ENCODE peak calls at places on chromosomes 1 and 21, in eight cellular contexts. F is fibroblast of villous mesenchyme, I is fibroblast of the aortic adventitia, G is sigmoid colon, S is uterus, E is AG04450, D is IMR-90, W is fibroblast of lung. M is an unnamed sample.
A peak's percentile ranks its signal among the peaks of the same experiment; 100 is the strongest.

GRCh38 chr1:226946841-226947240 is 6.7 kb downstream of the COQ8A start:
- DNase-seq in S (no peak), G (no peak), I (no peak), F (no peak), D (peak; percentile 20), E (no peak), W (no peak), M (no peak)

GRCh38 chr1:77680173-77680572 is 2.3 kb downstream of the ZZZ3 start:
- DNase-seq in S (no peak), F (peak; percentile 18), G (no peak), W (no peak), D (no peak), E (no peak), I (no peak), M (no peak)

GRCh38 chr1:116375165-116375883 is 2.3 kb downstream of the ATP1A1 start:
- DNase-seq in D (no peak), S (no peak), F (peak; percentile 62), G (no peak), I (no peak), W (no peak), E (no peak), M (no peak)

GRCh38 chr1:112744019-112744578 is 29.0 kb upstream of the PPM1J start:
- DNase-seq in E (no peak), F (peak; percentile 53), S (peak; percentile 26), W (peak; percentile 61), I (peak; percentile 38), D (peak; percentile 50), G (no peak), M (peak; percentile 63)

GRCh38 chr1:33088119-33088906 is 7.4 kb downstream of the AZIN2 start:
- DNase-seq in D (peak; percentile 34), W (peak; percentile 33), I (no peak), E (no peak), S (no peak), G (no peak), F (no peak), M (no peak)

GRCh38 chr1:18651727-18652126 is 21.1 kb downstream of the PAX7 start:
- DNase-seq in I (no peak), S (no peak), G (no peak), E (no peak), F (no peak), W (no peak), D (no peak), M (no peak)

GRCh38 chr1:231139659-231140650 is 21.9 kb upstream of the TRIM67 start:
- DNase-seq in I (peak; percentile 94), E (peak; percentile 75), G (no peak), W (peak; percentile 99), F (peak; percentile 67), D (peak; percentile 82), S (no peak), M (no peak)

GRCh38 chr21:14773777-14774345 is 227.7 kb upstream of the SAMSN1 start:
- DNase-seq in S (peak; percentile 19), G (peak; percentile 65), W (no peak), D (no peak), F (peak; percentile 21), I (peak; percentile 36), E (no peak), M (peak; percentile 46)

GRCh38 chr1:43932786-43933385 is 715 bp upstream of the ARTN start:
- DNase-seq in F (peak; percentile 18), G (no peak), E (no peak), D (peak; percentile 74), S (no peak), W (peak; percentile 69), I (peak; percentile 49), M (peak; percentile 29)

GRCh38 chr1:21255284-21255942 is 34.9 kb downstream of the ECE1 start:
- DNase-seq in I (peak; percentile 86), S (peak; percentile 89), W (peak; percentile 70), E (peak; percentile 50), F (peak; percentile 86), G (peak; percentile 93), D (peak; percentile 79), M (peak; percentile 89)

GRCh38 chr1:21324368-21325137 is 34.3 kb upstream of the ECE1 start:
- DNase-seq in E (no peak), S (peak; percentile 81), F (peak; percentile 93), G (peak; percentile 91), I (peak; percentile 94), D (peak; percentile 91), W (peak; percentile 92), M (peak; percentile 88)

GRCh38 chr1:193025218-193025617 is 33.9 kb downstream of the UCHL5 start:
- DNase-seq in D (no peak), S (no peak), G (no peak), W (no peak), I (no peak), E (no peak), F (no peak), M (no peak)

GRCh38 chr21:33684923-33685560 is 42.7 kb downstream of the ITSN1 start:
- DNase-seq in S (no peak), W (peak; percentile 73), D (peak; percentile 50), I (peak; percentile 75), G (no peak), F (no peak), E (no peak), M (peak; percentile 46)

GRCh38 chr1:39683591-39684312 is 7.5 kb downstream of the HPCAL4 start:
- DNase-seq in D (no peak), S (no peak), W (no peak), E (no peak), F (no peak), I (no peak), G (no peak), M (peak; percentile 48)

DNA sequence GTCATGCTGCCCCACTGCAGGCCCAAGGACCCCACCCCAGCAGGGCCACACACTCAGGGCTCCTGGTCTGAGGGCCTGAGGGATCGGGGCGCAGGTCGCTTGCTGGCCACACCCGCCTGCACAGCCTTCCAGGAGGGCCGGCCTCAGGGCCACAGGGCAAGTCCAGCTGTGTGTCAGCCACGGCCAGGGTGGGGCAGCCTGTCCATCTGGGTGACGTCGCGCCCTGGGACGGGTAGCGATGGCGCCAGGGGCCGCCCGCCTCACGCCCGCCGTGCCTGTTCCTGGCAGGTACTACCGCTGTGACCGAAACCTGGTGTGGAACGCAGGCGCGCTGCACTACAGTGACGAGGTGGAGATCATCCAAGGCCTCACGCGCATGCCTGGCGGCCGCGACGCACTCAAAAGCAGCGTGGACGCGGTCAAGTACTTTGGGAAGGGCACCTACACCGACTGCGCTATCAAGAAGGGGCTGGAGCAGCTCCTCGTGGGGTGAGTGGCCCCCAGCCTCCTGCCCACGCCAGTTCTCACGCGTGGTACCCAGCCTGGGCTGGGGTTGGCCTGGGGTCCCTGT is 2.5 kb downstream of the COL6A1 start:
- DNase-seq in D (no peak), G (peak; percentile 92), I (peak; percentile 52), S (peak; percentile 71), W (no peak), E (no peak), F (peak; percentile 66), M (no peak)
- TF ChIP-seq CTCF in D (no peak), G (no peak), I (no peak), S (no peak), W (no peak), E (no peak), F (no peak), M (no peak)

DNA sequence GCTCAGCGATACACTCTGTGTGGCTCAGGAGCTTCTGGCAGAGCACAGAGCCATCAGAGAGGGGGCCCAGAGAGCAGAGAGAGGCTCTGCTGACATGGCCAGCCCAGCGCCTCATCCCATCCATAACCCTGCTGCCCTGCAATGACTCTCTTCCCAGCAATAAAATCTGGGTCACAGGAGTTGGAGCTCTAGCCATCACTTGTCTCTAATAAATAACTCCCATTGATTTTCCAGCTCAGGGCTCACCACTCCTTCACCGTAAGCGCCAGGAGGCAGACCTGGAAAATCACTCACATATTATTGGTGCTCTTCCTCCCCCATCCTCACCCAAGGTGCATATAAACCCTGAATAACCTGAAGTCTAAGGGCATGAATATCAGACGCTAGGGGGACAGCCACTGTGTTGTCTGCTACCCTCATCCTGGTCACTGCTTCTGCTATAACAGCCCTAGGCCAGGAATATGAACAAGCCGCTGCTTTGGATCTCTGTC is at the start of gene APCS:
- DNase-seq in E (no peak), F (no peak), I (no peak), S (no peak), G (no peak), W (no peak), D (no peak), M (no peak)
- TF ChIP-seq CTCF in E (no peak), F (no peak), I (no peak), S (no peak), G (no peak), W (no peak), D (no peak), M (no peak)

GRCh38 chr1:3820316-3820715 is 24.0 kb upstream of the LRRC47 start:
- DNase-seq in I (no peak), D (no peak), S (no peak), F (no peak), G (peak; percentile 25), E (no peak), W (no peak), M (no peak)

GRCh38 chr1:3822421-3822820 is 26.1 kb upstream of the LRRC47 start:
- DNase-seq in S (no peak), G (peak; percentile 19), F (no peak), E (no peak), I (no peak), D (no peak), W (no peak), M (no peak)

GRCh38 chr1:3819626-3820245 is 23.4 kb upstream of the LRRC47 start:
- DNase-seq in G (peak; percentile 47), I (no peak), D (no peak), W (no peak), E (no peak), F (no peak), S (no peak), M (no peak)

GRCh38 chr1:3821934-3822307 is 25.6 kb upstream of the LRRC47 start:
- DNase-seq in E (no peak), G (peak; percentile 26), F (no peak), I (no peak), W (no peak), S (no peak), D (no peak), M (no peak)

DNA sequence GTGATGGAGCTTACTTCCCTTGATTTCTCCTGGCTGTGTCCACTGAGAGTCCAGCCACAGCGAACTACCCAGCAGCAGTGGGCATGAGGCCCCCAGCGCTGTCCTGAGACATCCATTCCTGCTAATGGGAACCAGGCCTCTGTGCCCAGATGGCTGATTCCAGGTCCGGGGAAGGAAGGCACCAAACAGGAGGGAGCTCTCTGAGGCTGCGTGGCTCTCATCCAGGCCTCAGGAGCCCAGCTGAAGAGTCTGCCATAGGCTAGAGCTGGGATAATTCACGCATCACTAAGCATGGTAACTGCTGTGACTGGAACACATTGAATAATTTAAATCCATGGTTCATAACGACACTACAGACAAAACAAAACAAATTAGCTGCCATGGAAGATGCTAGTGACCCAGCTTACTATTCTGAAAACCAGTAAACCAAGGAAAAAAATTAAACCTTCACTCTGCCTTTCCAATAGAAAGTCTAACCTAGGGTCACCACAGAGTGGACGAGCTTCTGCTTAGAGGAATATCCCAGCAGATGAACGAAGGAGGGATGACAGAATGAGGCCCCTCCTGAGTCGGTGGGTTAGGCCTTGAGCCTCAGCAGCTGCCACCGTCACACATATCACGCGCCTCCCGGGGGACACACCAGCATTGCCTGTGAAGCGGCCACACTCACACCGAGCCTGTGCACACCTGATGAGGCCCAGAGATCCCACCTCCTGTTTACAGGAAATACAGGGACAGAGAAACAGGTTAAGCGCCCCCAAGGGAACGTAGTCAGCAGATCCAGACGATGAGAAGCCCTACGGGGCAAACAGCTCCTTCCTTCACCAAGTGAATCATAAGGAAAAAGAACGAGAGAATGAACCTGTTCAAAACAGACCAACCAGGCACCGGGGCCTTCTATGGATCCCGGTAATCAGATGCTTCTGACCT is 25.0 kb upstream of the LRRC47 start:
- DNase-seq in F (no peak), I (no peak), E (no peak), D (no peak), W (no peak), G (peak; percentile 45), S (no peak), M (no peak)
- TF ChIP-seq CTCF in F (no peak), I (no peak), E (no peak), D (no peak), W (no peak), G (no peak), S (no peak), M (no peak)

GRCh38 chr1:208475951-208476824 is 232.0 kb upstream of the PLXNA2 start:
- DNase-seq in W (peak; percentile 6), G (peak; percentile 67), E (no peak), F (no peak), I (peak; percentile 15), S (no peak), D (no peak), M (peak; percentile 9)
- TF ChIP-seq CTCF in W (peak; percentile 27), G (no peak), E (peak; percentile 39), F (peak; percentile 12), I (no peak), S (no peak), D (peak; percentile 12), M (peak; percentile 16)